ENCODE peak calls at places on chromosomes 4 and X, in eight cellular contexts. O, C, E, X, Y, G, N and K are unnamed samples.

GRCh38 chrX:47093248-47093647 is 15.0 kb downstream of the RGN start:
- DNase-seq in O (peak; percentile 61), C (no peak), E (peak; percentile 11), X (peak; percentile 11), Y (no peak), G (no peak), N (peak; percentile 8), K (no peak)

GRCh38 chr4:47334597-47335185 is 128.8 kb downstream of the COMMD8 start:
- DNase-seq in O (peak; percentile 6), C (no peak), E (no peak), X (no peak), Y (no peak), G (no peak), N (no peak), K (no peak)

GRCh38 chr4:182955411-182955810 is 38.2 kb upstream of the DCTD start:
- DNase-seq in O (no peak), C (no peak), E (no peak), X (no peak), Y (no peak), G (no peak), N (no peak), K (no peak)

GRCh38 chrX:34557733-34558132 is 99.4 kb downstream of the TMEM47 start:
- DNase-seq in O (no peak), C (no peak), E (no peak), X (no peak), Y (no peak), G (peak; percentile 71), N (no peak), K (no peak)

GRCh38 chrX:56068274-56068758 is 163.8 kb upstream of the KLF8 start:
- DNase-seq in O (no peak), C (no peak), E (no peak), X (no peak), Y (no peak), G (peak; percentile 26), N (no peak), K (no peak)

GRCh38 chr4:33802578-33802977 is 2441.7 kb downstream of the ARAP2 start:
- DNase-seq in O (no peak), C (no peak), E (no peak), X (no peak), Y (no peak), G (no peak), N (no peak), K (no peak)

GRCh38 chrX:39874202-39874816 is 223.4 kb downstream of the BCOR start:
- DNase-seq in O (no peak), C (no peak), E (no peak), X (no peak), Y (no peak), G (no peak), N (no peak), K (no peak)

GRCh38 chr4:47000406-47000805 is 7.0 kb upstream of the GABRA4 start:
- DNase-seq in O (no peak), C (no peak), E (no peak), X (no peak), Y (no peak), G (no peak), N (no peak), K (no peak)

GRCh38 chr4:52096048-52096447 is 44.9 kb downstream of the SPATA18 start:
- DNase-seq in O (peak; percentile 17), C (no peak), E (no peak), X (no peak), Y (no peak), G (no peak), N (no peak), K (no peak)

GRCh38 chrX:115147220-115147619 is 42.0 kb upstream of the RBMXL3 start:
- DNase-seq in O (peak; percentile 45), C (no peak), E (no peak), X (peak; percentile 6), Y (no peak), G (no peak), N (no peak), K (no peak)

GRCh38 chr4:128158894-128159293 is 97.8 kb downstream of the LARP1B start:
- DNase-seq in O (no peak), C (no peak), E (no peak), X (no peak), Y (no peak), G (no peak), N (no peak), K (no peak)

GRCh38 chr4:111434581-111434980 is 710.7 kb upstream of the FAM241A start:
- DNase-seq in O (peak; percentile 1), C (no peak), E (no peak), X (no peak), Y (no peak), G (no peak), N (no peak), K (no peak)

GRCh38 chr4:32798471-32798870 is 2078.3 kb downstream of the PCDH7 start:
- DNase-seq in O (no peak), C (no peak), E (no peak), X (no peak), Y (no peak), G (no peak), N (no peak), K (no peak)

GRCh38 chr4:6404611-6405416 is 67.6 kb downstream of the PPP2R2C start:
- DNase-seq in O (no peak), C (no peak), E (no peak), X (no peak), Y (no peak), G (peak; percentile 64), N (no peak), K (no peak)

GRCh38 chr4:99324978-99325377 is 3.8 kb upstream of the ADH1B start:
- DNase-seq in O (peak; percentile 86), C (no peak), E (peak; percentile 16), X (no peak), Y (peak; percentile 81), G (no peak), N (peak; percentile 10), K (peak; percentile 81)

GRCh38 chr4:83932996-83933395 is 397.1 kb downstream of the GPAT3 start:
- DNase-seq in O (no peak), C (no peak), E (no peak), X (no peak), Y (no peak), G (no peak), N (no peak), K (no peak)

GRCh38 chrX:24870143-24870542 is 145.6 kb downstream of the ARX start:
- DNase-seq in O (peak; percentile 64), C (no peak), E (no peak), X (peak; percentile 57), Y (no peak), G (no peak), N (peak; percentile 55), K (no peak)

GRCh38 chr4:74544655-74545361 is 99.9 kb downstream of the AREG start:
- DNase-seq in O (peak; percentile 80), C (no peak), E (no peak), X (no peak), Y (no peak), G (no peak), N (no peak), K (no peak)

GRCh38 chr4:151174784-151175183 is 75.4 kb downstream of the RPS3A start:
- DNase-seq in O (no peak), C (no peak), E (no peak), X (no peak), Y (no peak), G (peak; percentile 50), N (no peak), K (no peak)

GRCh38 chrX:53184836-53185235 is 40.2 kb downstream of the KDM5C start:
- DNase-seq in O (peak; percentile 27), C (no peak), E (no peak), X (peak; percentile 39), Y (no peak), G (no peak), N (peak; percentile 40), K (peak; percentile 17)

GRCh38 chr4:76571274-76571673 is 136.2 kb downstream of the SHROOM3 start:
- DNase-seq in O (no peak), C (peak; percentile 84), E (no peak), X (no peak), Y (no peak), G (no peak), N (no peak), K (no peak)

GRCh38 chrX:9189286-9189685 is 155.4 kb upstream of the FAM9B start:
- DNase-seq in O (no peak), C (peak; percentile 37), E (no peak), X (no peak), Y (no peak), G (no peak), N (no peak), K (no peak)

GRCh38 chr4:26609868-26610267 is 26.0 kb downstream of the TBC1D19 start:
- DNase-seq in O (no peak), C (no peak), E (no peak), X (no peak), Y (no peak), G (no peak), N (no peak), K (no peak)

GRCh38 chr4:94459462-94460161 is 7.9 kb downstream of the PDLIM5 start:
- DNase-seq in O (no peak), C (no peak), E (no peak), X (no peak), Y (no peak), G (no peak), N (no peak), K (no peak)

GRCh38 chrX:48487362-48487785 is 11.4 kb downstream of the FTSJ1 start:
- DNase-seq in O (peak; percentile 85), C (no peak), E (peak; percentile 53), X (peak; percentile 48), Y (no peak), G (no peak), N (peak; percentile 97), K (peak; percentile 82)

GRCh38 chrX:150546711-150547153 is 21.7 kb upstream of the MTM1 start:
- DNase-seq in O (peak; percentile 30), C (no peak), E (no peak), X (no peak), Y (no peak), G (no peak), N (no peak), K (no peak)

GRCh38 chr4:123588631-123589223 is 192.1 kb downstream of the SPRY1 start:
- DNase-seq in O (peak; percentile 25), C (peak; percentile 62), E (no peak), X (no peak), Y (peak; percentile 13), G (no peak), N (no peak), K (peak; percentile 35)

GRCh38 chr4:122764071-122764807 is 31.7 kb downstream of the BBS12 start:
- DNase-seq in O (peak; percentile 47), C (no peak), E (peak; percentile 54), X (peak; percentile 47), Y (no peak), G (no peak), N (no peak), K (no peak)

GRCh38 chr4:125140966-125141495 is 173.7 kb upstream of the FAT4 start:
- DNase-seq in O (peak; percentile 60), C (no peak), E (no peak), X (peak; percentile 13), Y (no peak), G (no peak), N (peak; percentile 38), K (peak; percentile 28)

GRCh38 chr4:113540859-113541258 is 220.7 kb downstream of the CAMK2D start:
- DNase-seq in O (peak; percentile 71), C (no peak), E (no peak), X (no peak), Y (no peak), G (no peak), N (no peak), K (no peak)